ENCODE peak calls at places on chromosomes 12 and 14, in eight cellular contexts. T is ovary, A is GM23338, Y is IMR-90, B is endothelial cell of umbilical vein, R is A673, F is fibroblast of lung, J is lower lobe of right lung. U is an unnamed sample.

GRCh38 chr12:32305163-32305562 is 94.2 kb upstream of the FGD4 start:
- DNase-seq in T (no peak), A (no peak), Y (peak; percentile 50), B (peak; percentile 48), R (peak; percentile 64), F (no peak), J (no peak), U (peak; percentile 60)

GRCh38 chr12:117679776-117680175 is 289.0 kb downstream of the KSR2 start:
- DNase-seq in T (no peak), A (no peak), Y (no peak), B (peak; percentile 67), R (no peak), F (peak; percentile 55), J (no peak), U (no peak)

GRCh38 chr14:69234106-69234505 is 25.9 kb upstream of the GALNT16 start:
- DNase-seq in T (no peak), A (no peak), Y (no peak), B (no peak), R (no peak), F (no peak), J (no peak), U (no peak)

GRCh38 chr14:53807108-53807507 is 149.5 kb downstream of the BMP4 start:
- DNase-seq in T (no peak), A (no peak), Y (no peak), B (no peak), R (no peak), F (no peak), J (no peak), U (no peak)

GRCh38 chr12:52195065-52195730 is 3.4 kb upstream of the KRT80 start:
- DNase-seq in T (peak; percentile 61), A (no peak), Y (peak; percentile 17), B (no peak), R (no peak), F (peak; percentile 75), J (no peak), U (no peak)

GRCh38 chr12:67774983-67775587 is 126.5 kb downstream of the DYRK2 start:
- DNase-seq in T (no peak), A (no peak), Y (peak; percentile 8), B (no peak), R (no peak), F (peak; percentile 40), J (no peak), U (no peak)

GRCh38 chr12:117189725-117190209 is 503 bp downstream of the FBXO21 start:
- DNase-seq in T (peak; percentile 36), A (peak; percentile 66), Y (peak; percentile 45), B (peak; percentile 44), R (peak; percentile 56), F (peak; percentile 35), J (peak; percentile 57), U (peak; percentile 27)

GRCh38 chr14:23366163-23366921 is 1.4 kb upstream of the EFS start:
- DNase-seq in T (peak; percentile 85), A (peak; percentile 94), Y (peak; percentile 72), B (no peak), R (peak; percentile 96), F (peak; percentile 78), J (peak; percentile 72), U (peak; percentile 93)

GRCh38 chr12:69985656-69986055 is 160.6 kb downstream of the MYRFL start:
- DNase-seq in T (no peak), A (peak; percentile 62), Y (no peak), B (no peak), R (peak; percentile 42), F (no peak), J (no peak), U (peak; percentile 50)

GRCh38 chr12:69984216-69984615 is 159.2 kb downstream of the MYRFL start:
- DNase-seq in T (no peak), A (no peak), Y (no peak), B (no peak), R (no peak), F (no peak), J (no peak), U (no peak)

GRCh38 chr12:69986109-69986508 is 161.1 kb downstream of the MYRFL start:
- DNase-seq in T (no peak), A (no peak), Y (no peak), B (no peak), R (no peak), F (no peak), J (no peak), U (no peak)

GRCh38 chr12:69988601-69989194 is 163.7 kb downstream of the MYRFL start:
- DNase-seq in T (no peak), A (no peak), Y (peak; percentile 65), B (peak; percentile 70), R (peak; percentile 56), F (peak; percentile 76), J (no peak), U (no peak)

GRCh38 chr12:69987453-69988102 is 162.6 kb downstream of the MYRFL start:
- DNase-seq in T (no peak), A (no peak), Y (peak; percentile 94), B (peak; percentile 93), R (peak; percentile 84), F (peak; percentile 98), J (no peak), U (peak; percentile 44)
- H3K4me3 ChIP-seq in T (no peak overlapping the region), A (no peak overlapping the region), Y (no peak overlapping the region), B (peak overlapping the region; percentile 38), R (no peak overlapping the region), F (no peak overlapping the region), J (no peak overlapping the region), U (peak overlapping the region; percentile 8)

DNA sequence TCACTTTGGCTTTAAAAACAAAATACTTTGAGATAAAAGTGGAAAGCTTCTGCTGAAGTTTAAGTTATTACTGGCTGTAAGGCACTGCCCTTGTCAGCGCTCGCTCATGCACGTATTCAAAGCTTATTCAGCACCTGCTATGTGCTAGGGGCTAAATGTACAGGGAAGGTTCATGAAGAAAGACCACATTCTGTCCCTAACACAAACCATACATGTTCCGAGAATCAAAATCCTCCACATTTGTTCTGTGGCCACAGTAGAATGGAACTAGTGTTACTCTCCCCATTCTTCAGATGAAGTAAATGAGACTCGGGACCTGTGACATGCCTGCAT is 33.8 kb upstream of the GPR68 start:
- DNase-seq in T (no peak), A (no peak), Y (no peak), B (no peak), R (no peak), F (no peak), J (no peak), U (no peak)
- H3K27ac ChIP-seq in T (no peak overlapping the region), A (no peak overlapping the region), Y (no peak overlapping the region), B (no peak overlapping the region), R (no peak overlapping the region), F (no peak overlapping the region), J (no peak overlapping the region), U (no peak overlapping the region)

GRCh38 chr12:57164454-57164853 is 17.0 kb upstream of the LRP1-AS start:
- DNase-seq in T (no peak), A (no peak), Y (no peak), B (no peak), R (no peak), F (no peak), J (no peak), U (no peak)
- H3K36me3 ChIP-seq in T (no peaks in the 10 kb centered on the region), A (peaks cover 46% of the 10 kb centered on the region), Y (peaks cover 88% of the 10 kb centered on the region), B (no peaks in the 10 kb centered on the region), R (no peaks in the 10 kb centered on the region), F (peaks cover 69% of the 10 kb centered on the region), J (peaks cover 100% of the 10 kb centered on the region), U (peaks cover 3% of the 10 kb centered on the region)

GRCh38 chr14:102238131-102238530 is 66.8 kb downstream of the MOK start:
- DNase-seq in T (no peak), A (no peak), Y (peak; percentile 40), B (no peak), R (no peak), F (peak; percentile 27), J (no peak), U (no peak)
- H3K4me3 ChIP-seq in T (no peak overlapping the region), A (no peak overlapping the region), Y (no peak overlapping the region), B (no peak overlapping the region), R (no peak overlapping the region), F (no peak overlapping the region), J (no peak overlapping the region), U (no peak overlapping the region)

GRCh38 chr14:32471183-32471582 is 142.1 kb downstream of the AKAP6 start:
- DNase-seq in T (no peak), A (no peak), Y (no peak), B (no peak), R (no peak), F (no peak), J (no peak), U (peak; percentile 23)
- H3K27ac ChIP-seq in T (no peak overlapping the region), A (no peak overlapping the region), Y (no peak overlapping the region), B (no peak overlapping the region), R (no peak overlapping the region), F (no peak overlapping the region), J (no peak overlapping the region), U (peak overlapping the region; percentile 95)

DNA sequence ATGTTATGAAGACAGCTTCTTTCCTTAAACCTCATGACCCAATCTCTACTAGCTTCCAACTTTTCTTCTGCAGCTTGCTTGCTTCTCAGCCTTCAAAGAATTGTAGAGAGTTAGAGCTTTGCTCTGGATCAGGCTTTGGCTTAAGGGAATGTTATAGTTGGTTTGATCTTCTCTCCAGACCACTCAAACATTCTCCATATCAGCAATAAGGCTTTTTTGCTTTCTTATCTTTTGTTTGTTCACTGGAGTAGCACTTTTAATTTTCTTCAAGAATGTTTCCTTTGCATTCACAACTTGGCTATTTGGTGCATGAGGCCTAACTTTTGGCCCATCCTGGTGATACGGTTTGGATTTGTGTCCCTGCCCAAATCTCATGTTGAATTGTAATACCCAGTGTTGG is 163.8 kb downstream of the PCNX1 start:
- DNase-seq in T (no peak), A (no peak), Y (no peak), B (no peak), R (no peak), F (no peak), J (no peak), U (no peak)
- H3K36me3 ChIP-seq in T (no peaks in the 10 kb centered on the region), A (peaks cover 14% of the 10 kb centered on the region), Y (peaks cover 29% of the 10 kb centered on the region), B (peaks cover 2% of the 10 kb centered on the region), R (peaks cover 27% of the 10 kb centered on the region), F (peaks cover 4% of the 10 kb centered on the region), J (peaks cover 64% of the 10 kb centered on the region), U (peaks cover 24% of the 10 kb centered on the region)